ENCODE peak calls at places on chromosomes 3 and 15, in ten cellular contexts. One of them, this sample, is unnamed.

GRCh38 chr3:21392521-21392920 is 358.5 kb downstream of the ZNF385D start:
- DNase-seq in CD4-positive, CD25-positive, alpha-beta regulatory T cell: no peak
- DNase-seq in neuronal stem cell: no peak
- DNase-seq in mesendoderm: no peak
- DNase-seq in neural progenitor cell: no peak
- DNase-seq in body of pancreas: no peak
- DNase-seq in DND-41: no peak
- DNase-seq in A549: no peak
- DNase-seq in right atrium auricular region: no peak
- DNase-seq in Peyer's patch: no peak
- DNase-seq in this sample: no peak

GRCh38 chr15:87623832-87624231 is 632.7 kb downstream of the NTRK3 start:
- DNase-seq in CD4-positive, CD25-positive, alpha-beta regulatory T cell: no peak
- DNase-seq in neuronal stem cell: no peak
- DNase-seq in mesendoderm: peak
- DNase-seq in neural progenitor cell: peak
- DNase-seq in body of pancreas: no peak
- DNase-seq in DND-41: no peak
- DNase-seq in A549: peak
- DNase-seq in right atrium auricular region: no peak
- DNase-seq in Peyer's patch: no peak
- DNase-seq in this sample: no peak

GRCh38 chr15:74203914-74204431 is 1.4 kb upstream of the STRA6 start:
- DNase-seq in CD4-positive, CD25-positive, alpha-beta regulatory T cell: no peak
- DNase-seq in neuronal stem cell: no peak
- DNase-seq in mesendoderm: peak
- DNase-seq in neural progenitor cell: peak
- DNase-seq in body of pancreas: no peak
- DNase-seq in DND-41: no peak
- DNase-seq in A549: no peak
- DNase-seq in right atrium auricular region: peak
- DNase-seq in Peyer's patch: no peak
- DNase-seq in this sample: no peak

GRCh38 chr3:177193706-177194268 is 3.5 kb downstream of the TBL1XR1 start:
- DNase-seq in CD4-positive, CD25-positive, alpha-beta regulatory T cell: no peak
- DNase-seq in neuronal stem cell: no peak
- DNase-seq in mesendoderm: peak
- DNase-seq in neural progenitor cell: no peak
- DNase-seq in body of pancreas: no peak
- DNase-seq in DND-41: no peak
- DNase-seq in A549: no peak
- DNase-seq in right atrium auricular region: peak
- DNase-seq in Peyer's patch: no peak
- DNase-seq in this sample: no peak

GRCh38 chr3:72597756-72598195 is 250.5 kb downstream of the SHQ1 start:
- DNase-seq in CD4-positive, CD25-positive, alpha-beta regulatory T cell: no peak
- DNase-seq in neuronal stem cell: no peak
- DNase-seq in mesendoderm: peak
- DNase-seq in neural progenitor cell: peak
- DNase-seq in body of pancreas: no peak
- DNase-seq in DND-41: no peak
- DNase-seq in A549: peak
- DNase-seq in right atrium auricular region: no peak
- DNase-seq in Peyer's patch: no peak
- DNase-seq in this sample: no peak

GRCh38 chr15:67105065-67105951 is 39.9 kb downstream of the SMAD3 start:
- DNase-seq in CD4-positive, CD25-positive, alpha-beta regulatory T cell: no peak
- DNase-seq in neuronal stem cell: no peak
- DNase-seq in mesendoderm: peak
- DNase-seq in neural progenitor cell: no peak
- DNase-seq in body of pancreas: peak
- DNase-seq in DND-41: no peak
- DNase-seq in A549: peak
- DNase-seq in right atrium auricular region: peak
- DNase-seq in Peyer's patch: no peak
- DNase-seq in this sample: no peak

GRCh38 chr3:8298021-8298954 is 203.3 kb upstream of the LMCD1 start:
- DNase-seq in CD4-positive, CD25-positive, alpha-beta regulatory T cell: no peak
- DNase-seq in neuronal stem cell: no peak
- DNase-seq in mesendoderm: no peak
- DNase-seq in neural progenitor cell: no peak
- DNase-seq in body of pancreas: no peak
- DNase-seq in DND-41: no peak
- DNase-seq in A549: no peak
- DNase-seq in right atrium auricular region: no peak
- DNase-seq in Peyer's patch: no peak
- DNase-seq in this sample: no peak

GRCh38 chr15:73560501-73561117 is 72.6 kb downstream of the NPTN start:
- DNase-seq in CD4-positive, CD25-positive, alpha-beta regulatory T cell: peak
- DNase-seq in neuronal stem cell: no peak
- DNase-seq in mesendoderm: peak
- DNase-seq in neural progenitor cell: peak
- DNase-seq in body of pancreas: peak
- DNase-seq in DND-41: peak
- DNase-seq in A549: peak
- DNase-seq in right atrium auricular region: no peak
- DNase-seq in Peyer's patch: no peak
- DNase-seq in this sample: peak

GRCh38 chr15:39942101-39942752 is 8.3 kb downstream of the EIF2AK4 start:
- DNase-seq in CD4-positive, CD25-positive, alpha-beta regulatory T cell: no peak
- DNase-seq in neuronal stem cell: no peak
- DNase-seq in mesendoderm: peak
- DNase-seq in neural progenitor cell: no peak
- DNase-seq in body of pancreas: no peak
- DNase-seq in DND-41: no peak
- DNase-seq in A549: no peak
- DNase-seq in right atrium auricular region: no peak
- DNase-seq in Peyer's patch: no peak
- DNase-seq in this sample: no peak

GRCh38 chr3:67033091-67033490 is 35.0 kb downstream of the KBTBD8 start:
- DNase-seq in CD4-positive, CD25-positive, alpha-beta regulatory T cell: no peak
- DNase-seq in neuronal stem cell: no peak
- DNase-seq in mesendoderm: no peak
- DNase-seq in neural progenitor cell: no peak
- DNase-seq in body of pancreas: no peak
- DNase-seq in DND-41: no peak
- DNase-seq in A549: no peak
- DNase-seq in right atrium auricular region: no peak
- DNase-seq in Peyer's patch: no peak
- DNase-seq in this sample: no peak

GRCh38 chr3:67031986-67032385 is 33.9 kb downstream of the KBTBD8 start:
- DNase-seq in CD4-positive, CD25-positive, alpha-beta regulatory T cell: no peak
- DNase-seq in neuronal stem cell: no peak
- DNase-seq in mesendoderm: no peak
- DNase-seq in neural progenitor cell: no peak
- DNase-seq in body of pancreas: no peak
- DNase-seq in DND-41: no peak
- DNase-seq in A549: no peak
- DNase-seq in right atrium auricular region: no peak
- DNase-seq in Peyer's patch: no peak
- DNase-seq in this sample: no peak

GRCh38 chr3:67034371-67034770 is 36.3 kb downstream of the KBTBD8 start:
- DNase-seq in CD4-positive, CD25-positive, alpha-beta regulatory T cell: no peak
- DNase-seq in neuronal stem cell: no peak
- DNase-seq in mesendoderm: no peak
- DNase-seq in neural progenitor cell: no peak
- DNase-seq in body of pancreas: no peak
- DNase-seq in DND-41: no peak
- DNase-seq in A549: no peak
- DNase-seq in right atrium auricular region: no peak
- DNase-seq in Peyer's patch: no peak
- DNase-seq in this sample: no peak

GRCh38 chr3:67028385-67028784 is 30.3 kb downstream of the KBTBD8 start:
- DNase-seq in CD4-positive, CD25-positive, alpha-beta regulatory T cell: no peak
- DNase-seq in neuronal stem cell: no peak
- DNase-seq in mesendoderm: no peak
- DNase-seq in neural progenitor cell: no peak
- DNase-seq in body of pancreas: no peak
- DNase-seq in DND-41: no peak
- DNase-seq in A549: no peak
- DNase-seq in right atrium auricular region: no peak
- DNase-seq in Peyer's patch: no peak
- DNase-seq in this sample: no peak

DNA sequence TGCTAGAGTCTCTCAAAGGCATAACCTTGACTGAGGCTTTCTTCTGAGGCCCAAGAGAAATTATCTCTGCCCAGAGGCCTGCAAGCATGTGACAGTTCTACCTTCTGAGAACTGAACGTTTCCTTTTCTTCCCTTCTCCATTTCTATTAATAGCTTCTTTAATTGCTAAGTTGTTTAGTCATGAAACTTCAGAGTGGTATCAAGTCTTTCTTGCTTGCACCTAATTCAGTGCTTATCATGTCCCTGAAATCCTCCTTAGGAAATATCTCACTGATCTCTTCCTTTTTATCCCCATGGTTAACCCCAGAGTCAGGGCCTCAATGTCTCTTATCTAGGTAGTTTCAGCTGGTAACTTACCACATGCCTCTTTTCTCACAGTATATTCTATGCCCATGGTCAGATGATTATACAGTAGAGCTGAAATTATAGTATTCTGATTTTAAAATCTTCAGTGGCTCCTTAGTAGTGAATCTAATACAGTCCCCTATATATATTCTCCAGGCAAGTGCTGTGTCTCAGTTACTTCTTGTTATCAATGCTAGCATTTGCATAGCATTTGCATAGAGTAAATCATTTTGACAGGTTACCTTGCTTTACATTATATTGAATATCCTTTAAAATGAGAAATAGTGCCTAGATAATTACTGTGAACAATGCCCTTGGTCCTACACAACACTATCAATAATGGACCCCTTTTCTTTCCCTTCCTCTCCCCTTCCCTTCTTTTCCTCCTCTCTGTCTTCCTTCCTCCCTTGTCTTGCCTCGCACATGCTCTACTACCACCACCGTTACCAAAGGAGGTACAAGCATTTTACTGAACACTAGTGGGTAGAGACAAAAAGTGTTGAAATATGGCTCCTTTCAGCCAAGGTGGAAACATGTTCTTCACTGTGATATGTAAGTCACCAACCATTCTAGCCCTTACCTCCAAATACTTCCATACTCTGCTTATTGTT is 33.0 kb downstream of the KBTBD8 start:
- DNase-seq in CD4-positive, CD25-positive, alpha-beta regulatory T cell: no peak
- DNase-seq in neuronal stem cell: no peak
- DNase-seq in mesendoderm: no peak
- DNase-seq in neural progenitor cell: no peak
- DNase-seq in body of pancreas: no peak
- DNase-seq in DND-41: no peak
- DNase-seq in A549: no peak
- DNase-seq in right atrium auricular region: no peak
- DNase-seq in Peyer's patch: no peak
- DNase-seq in this sample: no peak
- H3K27ac ChIP-seq in CD4-positive, CD25-positive, alpha-beta regulatory T cell: no peak
- H3K27ac ChIP-seq in neuronal stem cell: no peak
- H3K27ac ChIP-seq in mesendoderm: no peak
- H3K27ac ChIP-seq in neural progenitor cell: no peak
- H3K27ac ChIP-seq in body of pancreas: no peak
- H3K27ac ChIP-seq in DND-41: no peak
- H3K27ac ChIP-seq in A549: no peak
- H3K27ac ChIP-seq in right atrium auricular region: peak
- H3K27ac ChIP-seq in Peyer's patch: no peak
- H3K27ac ChIP-seq in this sample: no peak

GRCh38 chr3:196219970-196220311 is 3.6 kb downstream of the SLC51A start:
- DNase-seq in CD4-positive, CD25-positive, alpha-beta regulatory T cell: no peak
- DNase-seq in neuronal stem cell: no peak
- DNase-seq in mesendoderm: no peak
- DNase-seq in neural progenitor cell: no peak
- DNase-seq in body of pancreas: no peak
- DNase-seq in DND-41: no peak
- DNase-seq in A549: no peak
- DNase-seq in right atrium auricular region: no peak
- DNase-seq in Peyer's patch: no peak
- DNase-seq in this sample: no peak
- H3K27ac ChIP-seq in CD4-positive, CD25-positive, alpha-beta regulatory T cell: no peak
- H3K27ac ChIP-seq in neuronal stem cell: no peak
- H3K27ac ChIP-seq in mesendoderm: no peak
- H3K27ac ChIP-seq in neural progenitor cell: no peak
- H3K27ac ChIP-seq in body of pancreas: no peak
- H3K27ac ChIP-seq in DND-41: peak
- H3K27ac ChIP-seq in A549: no peak
- H3K27ac ChIP-seq in right atrium auricular region: no peak
- H3K27ac ChIP-seq in Peyer's patch: no peak
- H3K27ac ChIP-seq in this sample: peak

DNA sequence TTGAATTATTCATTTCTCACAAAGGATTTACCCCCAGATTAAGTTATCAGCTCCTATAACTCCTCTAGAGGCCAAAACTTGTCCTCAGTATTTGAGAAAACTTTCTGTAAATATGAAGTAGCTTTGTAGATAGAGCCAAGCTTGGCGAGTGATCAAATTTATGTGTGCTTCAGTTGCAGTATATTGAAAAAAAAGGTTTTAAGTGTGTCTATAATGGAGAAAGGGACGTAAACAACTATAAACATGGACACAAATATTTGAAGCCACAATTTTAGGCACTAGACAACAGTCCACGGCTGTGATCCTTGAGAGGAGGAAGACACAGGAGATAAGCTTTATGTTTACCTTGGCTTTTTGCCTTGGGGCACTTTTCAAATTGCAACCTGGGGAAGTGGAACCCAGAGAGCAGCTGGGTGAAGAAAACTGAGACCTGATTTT is 118.7 kb downstream of the THRB start:
- DNase-seq in CD4-positive, CD25-positive, alpha-beta regulatory T cell: no peak
- DNase-seq in neuronal stem cell: no peak
- DNase-seq in mesendoderm: peak
- DNase-seq in neural progenitor cell: no peak
- DNase-seq in body of pancreas: peak
- DNase-seq in DND-41: no peak
- DNase-seq in A549: no peak
- DNase-seq in right atrium auricular region: no peak
- DNase-seq in Peyer's patch: no peak
- DNase-seq in this sample: no peak
- H3K27ac ChIP-seq in CD4-positive, CD25-positive, alpha-beta regulatory T cell: no peak
- H3K27ac ChIP-seq in neuronal stem cell: no peak
- H3K27ac ChIP-seq in mesendoderm: no peak
- H3K27ac ChIP-seq in neural progenitor cell: no peak
- H3K27ac ChIP-seq in body of pancreas: no peak
- H3K27ac ChIP-seq in DND-41: no peak
- H3K27ac ChIP-seq in A549: peak
- H3K27ac ChIP-seq in right atrium auricular region: peak
- H3K27ac ChIP-seq in Peyer's patch: no peak
- H3K27ac ChIP-seq in this sample: no peak

GRCh38 chr3:88307666-88308065 is 157.9 kb downstream of the C3orf38 start:
- DNase-seq in CD4-positive, CD25-positive, alpha-beta regulatory T cell: no peak
- DNase-seq in neuronal stem cell: peak
- DNase-seq in mesendoderm: peak
- DNase-seq in neural progenitor cell: peak
- DNase-seq in body of pancreas: no peak
- DNase-seq in DND-41: no peak
- DNase-seq in A549: no peak
- DNase-seq in right atrium auricular region: no peak
- DNase-seq in Peyer's patch: no peak
- DNase-seq in this sample: no peak

GRCh38 chr3:88298189-88298588 is 148.4 kb downstream of the C3orf38 start:
- DNase-seq in CD4-positive, CD25-positive, alpha-beta regulatory T cell: no peak
- DNase-seq in neuronal stem cell: no peak
- DNase-seq in mesendoderm: no peak
- DNase-seq in neural progenitor cell: no peak
- DNase-seq in body of pancreas: no peak
- DNase-seq in DND-41: no peak
- DNase-seq in A549: no peak
- DNase-seq in right atrium auricular region: no peak
- DNase-seq in Peyer's patch: no peak
- DNase-seq in this sample: no peak

GRCh38 chr3:88301273-88302002 is 151.7 kb downstream of the C3orf38 start:
- DNase-seq in CD4-positive, CD25-positive, alpha-beta regulatory T cell: no peak
- DNase-seq in neuronal stem cell: no peak
- DNase-seq in mesendoderm: no peak
- DNase-seq in neural progenitor cell: no peak
- DNase-seq in body of pancreas: no peak
- DNase-seq in DND-41: no peak
- DNase-seq in A549: peak
- DNase-seq in right atrium auricular region: no peak
- DNase-seq in Peyer's patch: no peak
- DNase-seq in this sample: no peak

GRCh38 chr3:88302003-88302393 is 152.2 kb downstream of the C3orf38 start:
- DNase-seq in CD4-positive, CD25-positive, alpha-beta regulatory T cell: no peak
- DNase-seq in neuronal stem cell: no peak
- DNase-seq in mesendoderm: no peak
- DNase-seq in neural progenitor cell: no peak
- DNase-seq in body of pancreas: no peak
- DNase-seq in DND-41: no peak
- DNase-seq in A549: no peak
- DNase-seq in right atrium auricular region: no peak
- DNase-seq in Peyer's patch: no peak
- DNase-seq in this sample: no peak
- H3K27ac ChIP-seq in CD4-positive, CD25-positive, alpha-beta regulatory T cell: no peak
- H3K27ac ChIP-seq in neuronal stem cell: no peak
- H3K27ac ChIP-seq in mesendoderm: no peak
- H3K27ac ChIP-seq in neural progenitor cell: no peak
- H3K27ac ChIP-seq in body of pancreas: no peak
- H3K27ac ChIP-seq in DND-41: no peak
- H3K27ac ChIP-seq in A549: no peak
- H3K27ac ChIP-seq in right atrium auricular region: no peak
- H3K27ac ChIP-seq in Peyer's patch: no peak
- H3K27ac ChIP-seq in this sample: no peak